ENCODE peak calls at places on chromosomes 1 and 21, in seven cellular contexts. One of them, this sample, is unnamed.

GRCh38 chr1:98452162-98452561 is 209.4 kb upstream of the SNX7 start:
- DNase-seq in GM06990: no peak
- DNase-seq in foreskin fibroblast: no peak
- DNase-seq in breast epithelium: no peak
- DNase-seq in keratinocyte: no peak
- DNase-seq in left ventricle myocardium inferior: no peak
- DNase-seq in cardiac fibroblast: peak
- DNase-seq in this sample: no peak

GRCh38 chr1:67616394-67616985 is 68.5 kb upstream of the GADD45A start:
- DNase-seq in GM06990: no peak
- DNase-seq in foreskin fibroblast: no peak
- DNase-seq in breast epithelium: no peak
- DNase-seq in keratinocyte: no peak
- DNase-seq in left ventricle myocardium inferior: no peak
- DNase-seq in cardiac fibroblast: no peak
- DNase-seq in this sample: peak

GRCh38 chr21:29313662-29314408 is 15.1 kb downstream of the BACH1 start:
- DNase-seq in GM06990: no peak
- DNase-seq in foreskin fibroblast: no peak
- DNase-seq in breast epithelium: no peak
- DNase-seq in keratinocyte: no peak
- DNase-seq in left ventricle myocardium inferior: no peak
- DNase-seq in cardiac fibroblast: no peak
- DNase-seq in this sample: no peak

GRCh38 chr21:16913010-16913409 is 599.8 kb upstream of the CXADR start:
- DNase-seq in GM06990: no peak
- DNase-seq in foreskin fibroblast: no peak
- DNase-seq in breast epithelium: no peak
- DNase-seq in keratinocyte: no peak
- DNase-seq in left ventricle myocardium inferior: no peak
- DNase-seq in cardiac fibroblast: no peak
- DNase-seq in this sample: no peak

GRCh38 chr1:168504064-168504837 is 39.5 kb downstream of the XCL2 start:
- DNase-seq in GM06990: peak
- DNase-seq in foreskin fibroblast: peak
- DNase-seq in breast epithelium: no peak
- DNase-seq in keratinocyte: no peak
- DNase-seq in left ventricle myocardium inferior: no peak
- DNase-seq in cardiac fibroblast: peak
- DNase-seq in this sample: peak

GRCh38 chr1:44111861-44112260 is 6.8 kb upstream of the KLF17 start:
- DNase-seq in GM06990: no peak
- DNase-seq in foreskin fibroblast: no peak
- DNase-seq in breast epithelium: no peak
- DNase-seq in keratinocyte: no peak
- DNase-seq in left ventricle myocardium inferior: no peak
- DNase-seq in cardiac fibroblast: no peak
- DNase-seq in this sample: no peak

GRCh38 chr1:37020653-37021277 is 13.6 kb downstream of the GRIK3 start:
- DNase-seq in GM06990: no peak
- DNase-seq in foreskin fibroblast: no peak
- DNase-seq in breast epithelium: no peak
- DNase-seq in keratinocyte: no peak
- DNase-seq in left ventricle myocardium inferior: no peak
- DNase-seq in cardiac fibroblast: no peak
- DNase-seq in this sample: no peak

GRCh38 chr1:94115900-94116436 is 5.0 kb downstream of the ABCA4 start:
- DNase-seq in GM06990: no peak
- DNase-seq in foreskin fibroblast: peak
- DNase-seq in breast epithelium: no peak
- DNase-seq in keratinocyte: no peak
- DNase-seq in left ventricle myocardium inferior: no peak
- DNase-seq in cardiac fibroblast: peak
- DNase-seq in this sample: no peak

GRCh38 chr1:229452956-229453801 is 19.3 kb upstream of the ACTA1 start:
- DNase-seq in GM06990: no peak
- DNase-seq in foreskin fibroblast: no peak
- DNase-seq in breast epithelium: no peak
- DNase-seq in keratinocyte: no peak
- DNase-seq in left ventricle myocardium inferior: no peak
- DNase-seq in cardiac fibroblast: peak
- DNase-seq in this sample: peak

GRCh38 chr1:232143315-232143886 is 486.5 kb downstream of the SIPA1L2 start:
- DNase-seq in GM06990: no peak
- DNase-seq in foreskin fibroblast: no peak
- DNase-seq in breast epithelium: no peak
- DNase-seq in keratinocyte: no peak
- DNase-seq in left ventricle myocardium inferior: no peak
- DNase-seq in cardiac fibroblast: no peak
- DNase-seq in this sample: peak

GRCh38 chr1:33086384-33086850 is 5.5 kb downstream of the AZIN2 start:
- DNase-seq in GM06990: peak
- DNase-seq in foreskin fibroblast: peak
- DNase-seq in breast epithelium: peak
- DNase-seq in keratinocyte: no peak
- DNase-seq in left ventricle myocardium inferior: peak
- DNase-seq in cardiac fibroblast: peak
- DNase-seq in this sample: peak

GRCh38 chr1:235454021-235454420 is 50.2 kb downstream of the B3GALNT2 start:
- DNase-seq in GM06990: no peak
- DNase-seq in foreskin fibroblast: no peak
- DNase-seq in breast epithelium: no peak
- DNase-seq in keratinocyte: no peak
- DNase-seq in left ventricle myocardium inferior: no peak
- DNase-seq in cardiac fibroblast: no peak
- DNase-seq in this sample: no peak

GRCh38 chr1:90593312-90593711 is 123.8 kb downstream of the BARHL2 start:
- DNase-seq in GM06990: no peak
- DNase-seq in foreskin fibroblast: no peak
- DNase-seq in breast epithelium: no peak
- DNase-seq in keratinocyte: no peak
- DNase-seq in left ventricle myocardium inferior: no peak
- DNase-seq in cardiac fibroblast: no peak
- DNase-seq in this sample: no peak

GRCh38 chr1:230754831-230755230 is 7.6 kb downstream of the CAPN9 start:
- DNase-seq in GM06990: no peak
- DNase-seq in foreskin fibroblast: no peak
- DNase-seq in breast epithelium: no peak
- DNase-seq in keratinocyte: no peak
- DNase-seq in left ventricle myocardium inferior: peak
- DNase-seq in cardiac fibroblast: peak
- DNase-seq in this sample: peak

GRCh38 chr1:7454052-7454815 is 316.9 kb upstream of the VAMP3 start:
- DNase-seq in GM06990: no peak
- DNase-seq in foreskin fibroblast: no peak
- DNase-seq in breast epithelium: no peak
- DNase-seq in keratinocyte: no peak
- DNase-seq in left ventricle myocardium inferior: peak
- DNase-seq in cardiac fibroblast: peak
- DNase-seq in this sample: peak

GRCh38 chr1:117928881-117929339 is 511 bp downstream of the GDAP2 start:
- DNase-seq in GM06990: no peak
- DNase-seq in foreskin fibroblast: peak
- DNase-seq in breast epithelium: peak
- DNase-seq in keratinocyte: no peak
- DNase-seq in left ventricle myocardium inferior: peak
- DNase-seq in cardiac fibroblast: peak
- DNase-seq in this sample: peak

GRCh38 chr1:24555591-24556413 is at the start of gene NCMAP:
- DNase-seq in GM06990: no peak
- DNase-seq in foreskin fibroblast: no peak
- DNase-seq in breast epithelium: no peak
- DNase-seq in keratinocyte: no peak
- DNase-seq in left ventricle myocardium inferior: peak
- DNase-seq in cardiac fibroblast: no peak
- DNase-seq in this sample: no peak

GRCh38 chr1:153485880-153486279 is 25.4 kb upstream of the S100A7 start:
- DNase-seq in GM06990: no peak
- DNase-seq in foreskin fibroblast: no peak
- DNase-seq in breast epithelium: no peak
- DNase-seq in keratinocyte: no peak
- DNase-seq in left ventricle myocardium inferior: no peak
- DNase-seq in cardiac fibroblast: no peak
- DNase-seq in this sample: peak

GRCh38 chr1:231699769-231700168 is 73.2 kb downstream of the DISC1 start:
- DNase-seq in GM06990: no peak
- DNase-seq in foreskin fibroblast: no peak
- DNase-seq in breast epithelium: no peak
- DNase-seq in keratinocyte: no peak
- DNase-seq in left ventricle myocardium inferior: no peak
- DNase-seq in cardiac fibroblast: no peak
- DNase-seq in this sample: peak

DNA sequence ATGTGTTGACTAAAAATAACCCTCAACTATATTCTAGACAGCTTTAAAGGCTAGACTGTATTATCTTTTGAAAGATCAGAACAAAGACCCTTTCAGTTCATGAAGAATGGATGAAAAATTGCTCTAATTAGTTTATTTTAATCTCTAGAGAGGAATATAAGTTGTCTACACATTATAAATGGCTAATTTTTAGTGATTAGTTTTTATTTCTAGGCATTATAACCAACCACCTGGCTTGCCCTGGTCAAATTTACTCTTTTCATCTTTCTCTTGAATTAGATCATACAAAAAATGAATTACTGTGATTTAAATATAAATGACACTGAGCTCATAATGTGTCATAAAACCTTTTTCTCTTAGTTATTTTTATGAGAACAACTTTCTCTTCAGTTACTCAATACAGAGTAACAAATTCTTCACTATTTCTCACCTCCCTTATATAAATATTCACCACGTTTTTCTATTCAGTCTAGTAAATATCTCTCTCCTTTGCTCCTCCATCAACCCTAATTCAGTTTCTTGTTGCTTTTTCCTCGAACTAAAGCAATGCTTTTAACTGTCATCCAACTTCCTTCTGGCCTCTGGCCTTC is 428.6 kb upstream of the TMPRSS15 start:
- DNase-seq in GM06990: no peak
- DNase-seq in foreskin fibroblast: no peak
- DNase-seq in breast epithelium: no peak
- DNase-seq in keratinocyte: no peak
- DNase-seq in left ventricle myocardium inferior: no peak
- DNase-seq in cardiac fibroblast: no peak
- DNase-seq in this sample: no peak
- H3K4me3 ChIP-seq in GM06990: no peak
- H3K4me3 ChIP-seq in foreskin fibroblast: no peak
- H3K4me3 ChIP-seq in breast epithelium: no peak
- H3K4me3 ChIP-seq in keratinocyte: no peak
- H3K4me3 ChIP-seq in left ventricle myocardium inferior: no peak
- H3K4me3 ChIP-seq in cardiac fibroblast: no peak
- H3K4me3 ChIP-seq in this sample: no peak

GRCh38 chr1:225343618-225344017 is 84.2 kb downstream of the LBR start:
- DNase-seq in GM06990: no peak
- DNase-seq in foreskin fibroblast: peak
- DNase-seq in breast epithelium: no peak
- DNase-seq in keratinocyte: no peak
- DNase-seq in left ventricle myocardium inferior: no peak
- DNase-seq in cardiac fibroblast: peak
- DNase-seq in this sample: peak
- TF ChIP-seq CTCF in GM06990: peak
- TF ChIP-seq CTCF in foreskin fibroblast: peak
- TF ChIP-seq CTCF in breast epithelium: no peak
- TF ChIP-seq CTCF in keratinocyte: no peak
- TF ChIP-seq CTCF in left ventricle myocardium inferior: peak
- TF ChIP-seq CTCF in cardiac fibroblast: peak
- TF ChIP-seq CTCF in this sample: peak

GRCh38 chr1:11286735-11287410 is 13.9 kb downstream of the UBIAD1 start:
- DNase-seq in GM06990: no peak
- DNase-seq in foreskin fibroblast: peak
- DNase-seq in breast epithelium: no peak
- DNase-seq in keratinocyte: no peak
- DNase-seq in left ventricle myocardium inferior: no peak
- DNase-seq in cardiac fibroblast: peak
- DNase-seq in this sample: peak
- H3K4me3 ChIP-seq in GM06990: no peak
- H3K4me3 ChIP-seq in foreskin fibroblast: no peak
- H3K4me3 ChIP-seq in breast epithelium: no peak
- H3K4me3 ChIP-seq in keratinocyte: no peak
- H3K4me3 ChIP-seq in left ventricle myocardium inferior: no peak
- H3K4me3 ChIP-seq in cardiac fibroblast: no peak
- H3K4me3 ChIP-seq in this sample: no peak

GRCh38 chr1:6209661-6210605 is 4.0 kb downstream of the RNF207 start:
- DNase-seq in GM06990: no peak
- DNase-seq in foreskin fibroblast: no peak
- DNase-seq in breast epithelium: no peak
- DNase-seq in keratinocyte: no peak
- DNase-seq in left ventricle myocardium inferior: no peak
- DNase-seq in cardiac fibroblast: no peak
- DNase-seq in this sample: no peak
- TF ChIP-seq CTCF in GM06990: peak
- TF ChIP-seq CTCF in foreskin fibroblast: no peak
- TF ChIP-seq CTCF in breast epithelium: no peak
- TF ChIP-seq CTCF in keratinocyte: peak
- TF ChIP-seq CTCF in left ventricle myocardium inferior: no peak
- TF ChIP-seq CTCF in cardiac fibroblast: peak
- TF ChIP-seq CTCF in this sample: peak

GRCh38 chr1:61091455-61091854 is 9.1 kb downstream of the NFIA start:
- DNase-seq in GM06990: no peak
- DNase-seq in foreskin fibroblast: no peak
- DNase-seq in breast epithelium: no peak
- DNase-seq in keratinocyte: no peak
- DNase-seq in left ventricle myocardium inferior: no peak
- DNase-seq in cardiac fibroblast: no peak
- DNase-seq in this sample: no peak

GRCh38 chr1:61093525-61094137 is 11.3 kb downstream of the NFIA start:
- DNase-seq in GM06990: no peak
- DNase-seq in foreskin fibroblast: no peak
- DNase-seq in breast epithelium: no peak
- DNase-seq in keratinocyte: no peak
- DNase-seq in left ventricle myocardium inferior: no peak
- DNase-seq in cardiac fibroblast: peak
- DNase-seq in this sample: peak

GRCh38 chr1:61094677-61095076 is 12.3 kb downstream of the NFIA start:
- DNase-seq in GM06990: no peak
- DNase-seq in foreskin fibroblast: no peak
- DNase-seq in breast epithelium: no peak
- DNase-seq in keratinocyte: no peak
- DNase-seq in left ventricle myocardium inferior: no peak
- DNase-seq in cardiac fibroblast: no peak
- DNase-seq in this sample: no peak

GRCh38 chr1:61090546-61090945 is 8.2 kb downstream of the NFIA start:
- DNase-seq in GM06990: no peak
- DNase-seq in foreskin fibroblast: no peak
- DNase-seq in breast epithelium: no peak
- DNase-seq in keratinocyte: no peak
- DNase-seq in left ventricle myocardium inferior: no peak
- DNase-seq in cardiac fibroblast: no peak
- DNase-seq in this sample: no peak

DNA sequence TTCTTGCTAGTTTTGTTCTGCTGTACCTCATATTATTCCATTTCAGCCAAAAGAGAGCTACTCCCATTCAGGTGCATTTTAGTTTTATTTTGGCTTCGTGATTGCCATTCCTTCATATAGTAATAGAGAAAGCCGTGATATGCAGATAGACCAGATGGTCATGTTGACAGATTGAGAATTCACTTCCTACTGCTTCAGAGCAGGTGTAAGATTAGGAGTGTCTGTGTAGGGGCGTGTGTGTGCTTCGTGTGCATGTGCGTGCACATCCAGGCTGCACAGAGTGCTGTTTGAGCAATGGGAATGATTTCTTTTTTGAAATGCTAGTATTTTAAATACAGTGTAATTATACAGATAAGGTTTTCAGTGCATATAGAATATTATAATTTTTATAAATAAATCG is 10.3 kb downstream of the NFIA start:
- DNase-seq in GM06990: no peak
- DNase-seq in foreskin fibroblast: no peak
- DNase-seq in breast epithelium: no peak
- DNase-seq in keratinocyte: no peak
- DNase-seq in left ventricle myocardium inferior: no peak
- DNase-seq in cardiac fibroblast: no peak
- DNase-seq in this sample: no peak
- H3K4me3 ChIP-seq in GM06990: no peak
- H3K4me3 ChIP-seq in foreskin fibroblast: no peak
- H3K4me3 ChIP-seq in breast epithelium: no peak
- H3K4me3 ChIP-seq in keratinocyte: no peak
- H3K4me3 ChIP-seq in left ventricle myocardium inferior: peak
- H3K4me3 ChIP-seq in cardiac fibroblast: no peak
- H3K4me3 ChIP-seq in this sample: no peak

This sample was measured in fibroblast of the aortic adventitia.